ENCODE peak calls at places on chromosomes 3 and 15, in seven cellular contexts. E, A, U, I, Y, K and M are unnamed samples.

GRCh38 chr3:183438749-183439148 is 10.3 kb upstream of the MCF2L2 start:
- DNase-seq in Y (no peak), I (no peak), U (no peak), A (no peak), K (no peak), E (no peak), M (no peak)

GRCh38 chr15:69713726-69714559 is 261.3 kb downstream of the RPLP1 start:
- DNase-seq in I (no peak), A (no peak), E (no peak), Y (peak; percentile 88), K (no peak), U (no peak), M (no peak)

GRCh38 chr15:63052961-63053698 is 10.6 kb downstream of the TPM1 start:
- DNase-seq in Y (no peak), I (peak; percentile 84), E (no peak), U (no peak), A (no peak), K (peak; percentile 44), M (no peak)

GRCh38 chr15:83650831-83651230 is 3.1 kb upstream of the ADAMTSL3 start:
- DNase-seq in E (no peak), Y (no peak), K (no peak), I (no peak), A (no peak), U (no peak), M (no peak)

GRCh38 chr3:52836471-52836845 is 1.6 kb upstream of the MUSTN1 start:
- DNase-seq in A (no peak), K (no peak), U (no peak), Y (no peak), I (no peak), E (no peak), M (no peak)

GRCh38 chr15:41018534-41018933 is 65.3 kb downstream of the CHAC1 start:
- DNase-seq in A (no peak), I (no peak), U (no peak), K (no peak), E (no peak), Y (no peak), M (peak; percentile 92)

GRCh38 chr15:42284551-42284950 is 11.3 kb upstream of the TMEM87A start:
- DNase-seq in U (no peak), K (no peak), A (no peak), Y (no peak), E (no peak), I (no peak), M (no peak)

GRCh38 chr15:79308874-79309273 is 2.0 kb upstream of the TMED3 start:
- DNase-seq in Y (no peak), U (no peak), I (no peak), E (no peak), A (no peak), K (no peak), M (no peak)

GRCh38 chr3:151171145-151171544 is 31.9 kb downstream of the GPR171 start:
- DNase-seq in I (peak; percentile 56), K (no peak), A (no peak), Y (no peak), U (no peak), E (no peak), M (no peak)

GRCh38 chr3:149307435-149307783 is 26.0 kb downstream of the TM4SF18 start:
- DNase-seq in Y (no peak), U (no peak), A (no peak), K (no peak), I (no peak), E (no peak), M (no peak)

GRCh38 chr3:182414586-182414985 is 378.7 kb upstream of the ATP11B start:
- DNase-seq in Y (no peak), K (no peak), U (no peak), I (no peak), A (no peak), E (no peak), M (no peak)

GRCh38 chr3:52350436-52350835 is 34.3 kb downstream of the DNAH1 start:
- DNase-seq in U (no peak), K (no peak), A (no peak), I (no peak), Y (no peak), E (no peak), M (no peak)

GRCh38 chr15:44215594-44215993 is 20.5 kb upstream of the FRMD5 start:
- DNase-seq in E (peak; percentile 85), I (peak; percentile 74), K (no peak), A (no peak), Y (no peak), U (no peak), M (no peak)

DNA sequence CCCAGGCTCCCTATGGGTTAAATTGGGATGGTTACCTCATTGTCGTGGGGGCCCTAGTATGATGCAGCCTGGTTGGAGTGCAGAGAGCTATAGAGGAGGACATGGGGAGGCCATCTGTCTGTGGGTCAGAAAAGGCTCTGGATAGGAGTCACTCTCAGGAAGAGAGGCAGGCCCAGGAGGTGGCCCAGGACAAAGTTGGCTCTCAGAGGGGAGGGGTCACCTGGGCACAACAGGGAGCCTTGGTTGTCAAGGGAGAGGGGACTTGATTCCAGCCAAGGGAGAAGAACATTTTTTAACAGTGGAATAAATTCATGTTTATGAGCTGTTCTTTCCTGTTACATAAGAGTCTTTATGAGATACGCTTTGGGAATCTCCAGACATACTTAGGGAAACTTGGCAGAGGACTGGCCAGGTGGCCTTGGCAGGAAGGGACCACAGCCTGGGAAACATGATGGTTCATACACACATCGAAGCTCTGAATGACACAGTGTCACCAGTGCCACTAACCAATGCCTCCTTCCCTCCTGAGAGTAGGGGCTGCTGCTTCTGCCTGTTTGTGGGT is 27.5 kb upstream of the LCTL start:
- DNase-seq in E (no peak), A (no peak), U (no peak), Y (no peak), I (no peak), K (no peak), M (no peak)
- TF ChIP-seq JUND in E (no peak), A (no peak), U (no peak), Y (no peak), I (no peak), K (no peak), M (no peak)

GRCh38 chr3:59192473-59192872 is 142.6 kb upstream of the CFAP20DC start:
- DNase-seq in Y (no peak), K (no peak), U (no peak), A (no peak), I (no peak), E (no peak), M (no peak)

GRCh38 chr3:59186735-59187134 is 136.9 kb upstream of the CFAP20DC start:
- DNase-seq in K (no peak), U (no peak), E (no peak), I (no peak), A (no peak), Y (no peak), M (no peak)

GRCh38 chr3:59191651-59192050 is 141.8 kb upstream of the CFAP20DC start:
- DNase-seq in A (no peak), E (no peak), Y (no peak), I (no peak), U (no peak), K (no peak), M (no peak)

GRCh38 chr3:59185586-59186381 is 136.0 kb upstream of the CFAP20DC start:
- DNase-seq in U (no peak), Y (no peak), K (no peak), E (no peak), I (no peak), A (no peak), M (peak; percentile 16)

DNA sequence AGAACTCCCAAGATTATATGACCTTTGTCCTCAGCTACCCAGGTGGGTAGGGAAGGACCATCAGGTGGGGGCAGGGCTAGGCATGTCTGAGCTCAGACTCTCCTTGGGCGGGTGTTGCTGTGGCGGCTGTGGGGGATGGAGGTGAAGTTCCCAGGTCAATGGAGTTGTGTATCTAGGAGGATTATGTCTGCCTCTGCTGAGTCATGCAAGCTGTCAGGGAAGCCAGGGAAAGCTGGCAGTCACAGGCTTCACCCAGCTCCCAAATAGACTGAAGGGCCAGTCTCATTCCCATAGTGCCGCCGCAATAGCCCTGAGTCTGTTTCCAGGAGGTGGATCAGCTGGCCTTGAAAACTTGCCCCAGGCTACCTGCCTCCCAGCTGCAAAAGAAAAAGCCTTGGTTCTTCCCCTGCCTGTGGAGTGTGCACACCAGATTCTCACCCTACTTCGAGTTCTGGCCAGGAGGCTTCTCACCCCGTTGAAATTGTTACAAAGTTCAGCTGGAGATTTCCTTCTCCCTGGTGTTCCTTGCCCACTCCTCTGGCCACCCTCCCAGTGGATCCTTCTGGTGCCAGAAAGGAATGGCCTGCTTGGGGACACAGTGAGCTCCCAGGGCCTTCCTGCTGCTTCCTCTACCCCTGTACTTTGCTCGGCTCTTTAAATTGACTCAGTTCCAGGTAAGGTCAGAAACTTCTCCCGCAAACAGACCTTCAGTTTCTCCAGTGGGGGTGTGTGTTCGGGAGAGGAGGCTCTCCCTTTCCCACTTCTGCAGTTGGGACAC is 139.9 kb upstream of the CFAP20DC start:
- DNase-seq in Y (no peak), A (no peak), E (no peak), K (no peak), I (peak; percentile 3), U (no peak), M (no peak)
- TF ChIP-seq JUND in Y (no peak), A (no peak), E (no peak), K (no peak), I (no peak), U (no peak), M (no peak)

DNA sequence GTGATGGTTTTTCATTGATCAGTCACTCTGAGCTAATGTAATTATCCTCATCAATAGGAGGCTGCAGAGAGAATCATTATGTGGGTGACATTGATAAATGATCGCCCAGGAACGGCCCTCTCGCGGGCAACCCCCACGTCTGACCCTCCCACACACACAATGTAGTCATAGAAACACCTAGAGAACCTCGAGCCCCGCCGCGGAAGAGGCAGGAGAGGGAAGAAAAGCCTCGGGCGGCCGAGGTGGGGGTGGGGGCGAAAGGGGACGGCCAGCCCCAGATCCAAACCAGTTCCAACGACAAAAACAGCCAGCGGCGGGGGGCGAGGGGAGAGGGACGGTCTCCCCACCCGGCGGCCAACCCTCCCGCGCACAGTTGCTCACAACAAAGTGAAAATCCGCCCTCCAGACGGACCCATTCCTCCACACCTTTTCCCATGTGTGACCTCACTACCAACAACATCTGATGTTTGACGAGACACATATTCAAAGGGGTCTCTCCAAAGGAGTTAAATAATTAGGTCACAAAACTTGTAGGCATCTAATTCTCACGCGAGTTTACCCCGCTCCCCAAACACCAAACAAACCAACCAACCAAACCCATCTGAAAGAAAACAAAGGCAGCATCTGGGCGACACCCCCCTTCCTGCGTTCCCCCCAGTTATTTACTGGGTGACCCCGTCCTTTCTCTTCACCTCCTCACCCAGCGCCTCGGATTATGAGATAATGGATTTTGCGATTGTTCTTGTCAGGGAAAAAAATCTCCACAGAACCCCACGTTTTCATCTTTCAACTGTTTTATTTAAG is 212.9 kb downstream of the MEIS2 start:
- DNase-seq in Y (no peak), I (no peak), E (no peak), K (no peak), U (no peak), A (peak; percentile 43), M (no peak)
- TF ChIP-seq JUND in Y (no peak), I (no peak), E (no peak), K (no peak), U (no peak), A (no peak), M (no peak)

GRCh38 chr15:38961886-38962285 is 397.3 kb upstream of the RASGRP1 start:
- DNase-seq in K (no peak), A (no peak), E (no peak), U (no peak), I (no peak), Y (no peak), M (no peak)
- TF ChIP-seq JUND in K (no peak), A (no peak), E (no peak), U (no peak), I (no peak), Y (no peak), M (no peak)